ENCODE peak calls at places on chromosomes 2 and 18, in seven cellular contexts. P is amygdala; G is heart left ventricle; L is pons; V is mesenteric fat pad; Y is iris pigment epithelial cell; A is naive thymus-derived CD8-positive, alpha-beta T cell. O is an unnamed sample.
A peak's percentile ranks its signal among the peaks of the same experiment; 100 is the strongest.

GRCh38 chr18:69529151-69529550 is 128.5 kb downstream of the DOK6 start:
- DNase-seq in L (no peak), P (no peak), Y (no peak), A (no peak), V (no peak), G (no peak), O (no peak)

GRCh38 chr2:64454316-64455030 is 511 bp downstream of the LGALSL start:
- DNase-seq in Y (peak; percentile 59), V (peak; percentile 92), P (peak; percentile 27), A (peak; percentile 54), G (peak; percentile 75), L (peak; percentile 39), O (peak; percentile 59)

GRCh38 chr2:15311201-15311882 is 249.8 kb downstream of the NBAS start:
- DNase-seq in P (no peak), V (no peak), Y (peak; percentile 57), A (no peak), L (no peak), G (no peak), O (no peak)

GRCh38 chr2:4214444-4215295 is 511.3 kb downstream of the DCDC2C start:
- DNase-seq in V (no peak), A (no peak), L (no peak), G (no peak), P (no peak), Y (no peak), O (no peak)

GRCh38 chr18:28112056-28112470 is 64.9 kb downstream of the CDH2 start:
- DNase-seq in L (no peak), Y (peak; percentile 89), A (no peak), P (no peak), G (no peak), V (no peak), O (no peak)

GRCh38 chr2:187453078-187453641 is 5.1 kb upstream of the CALCRL start:
- DNase-seq in L (peak; percentile 57), G (no peak), Y (peak; percentile 21), P (no peak), A (peak; percentile 12), V (no peak), O (no peak)

GRCh38 chr2:201349601-201350000 is 7.5 kb downstream of the FLACC1 start:
- DNase-seq in G (no peak), Y (no peak), L (no peak), P (no peak), V (no peak), A (no peak), O (no peak)

GRCh38 chr2:40511661-40512213 is 59.8 kb upstream of the SLC8A1 start:
- DNase-seq in P (no peak), G (no peak), L (peak; percentile 26), V (no peak), Y (peak; percentile 89), A (no peak), O (no peak)

GRCh38 chr18:1708006-1708405 is 803.3 kb downstream of the ADCYAP1 start:
- DNase-seq in Y (peak; percentile 1), V (no peak), L (peak; percentile 12), G (no peak), P (no peak), A (no peak), O (no peak)

GRCh38 chr18:8930990-8931648 is 171.4 kb upstream of the NDUFV2 start:
- DNase-seq in Y (peak; percentile 43), V (no peak), L (no peak), G (no peak), A (no peak), P (no peak), O (no peak)

GRCh38 chr2:112690853-112691390 is 29.9 kb upstream of the NT5DC4 start:
- DNase-seq in L (peak; percentile 79), P (no peak), Y (peak; percentile 76), A (peak; percentile 69), G (no peak), V (peak; percentile 82), O (peak; percentile 50)

GRCh38 chr2:135849087-135849486 is 12.1 kb upstream of the LCT start:
- DNase-seq in G (no peak), P (no peak), L (no peak), V (no peak), Y (no peak), A (no peak), O (no peak)

GRCh38 chr2:25381502-25381901 is 39.8 kb upstream of the DNMT3A start:
- DNase-seq in G (no peak), V (peak; percentile 49), P (no peak), A (no peak), L (no peak), Y (no peak), O (no peak)

GRCh38 chr18:74139888-74140287 is 7.7 kb downstream of the FBXO15 start:
- DNase-seq in P (no peak), V (no peak), Y (peak; percentile 67), L (no peak), A (no peak), G (no peak), O (no peak)

GRCh38 chr2:218383892-218384519 is 1.9 kb downstream of the SLC11A1 start:
- DNase-seq in G (peak; percentile 53), L (no peak), V (no peak), A (no peak), P (no peak), Y (no peak), O (no peak)

GRCh38 chr2:110655701-110656100 is 22.2 kb downstream of the BUB1 start:
- DNase-seq in A (no peak), V (no peak), G (no peak), L (no peak), P (no peak), Y (peak; percentile 67), O (no peak)

GRCh38 chr18:21741511-21742322 is 1.1 kb downstream of the MIB1 start:
- DNase-seq in P (no peak), V (no peak), A (peak; percentile 2), L (peak; percentile 15), Y (peak; percentile 11), G (peak; percentile 74), O (peak; percentile 22)

GRCh38 chr2:205686231-205687017 is 4.1 kb downstream of the NRP2 start:
- DNase-seq in V (no peak), L (no peak), A (no peak), P (no peak), G (no peak), Y (no peak), O (no peak)

GRCh38 chr2:236309669-236310029 is 45.4 kb upstream of the ASB18 start:
- DNase-seq in L (peak; percentile 30), P (no peak), Y (peak; percentile 11), V (no peak), G (no peak), A (no peak), O (no peak)

GRCh38 chr2:176079851-176080539 is 3.8 kb downstream of the EVX2 start:
- DNase-seq in G (peak; percentile 68), P (no peak), Y (peak; percentile 14), L (no peak), V (no peak), A (no peak), O (no peak)

GRCh38 chr2:229980440-229981184 is 58.3 kb downstream of the FBXO36 start:
- DNase-seq in Y (peak; percentile 84), G (no peak), A (no peak), V (no peak), L (peak; percentile 24), P (peak; percentile 9), O (peak; percentile 56)

GRCh38 chr2:219286436-219287115 is 7.4 kb downstream of the DNAJB2 start:
- DNase-seq in L (peak; percentile 70), Y (no peak), A (no peak), P (no peak), G (no peak), V (no peak), O (no peak)

GRCh38 chr2:215441560-215442391 is 5.9 kb upstream of the FN1 start:
- DNase-seq in Y (peak; percentile 23), V (no peak), A (no peak), G (no peak), L (no peak), P (no peak), O (no peak)

GRCh38 chr18:36427831-36428230 is 130.3 kb downstream of the FHOD3 start:
- DNase-seq in L (no peak), Y (no peak), P (no peak), A (no peak), V (no peak), G (no peak), O (no peak)

GRCh38 chr2:62284980-62285379 is 89.1 kb downstream of the B3GNT2 start:
- DNase-seq in P (no peak), A (no peak), G (no peak), L (no peak), Y (no peak), V (no peak), O (no peak)

GRCh38 chr2:235343869-235344268 is 150.0 kb upstream of the AGAP1 start:
- DNase-seq in A (no peak), G (no peak), Y (peak; percentile 29), P (no peak), V (no peak), L (no peak), O (no peak)

GRCh38 chr2:68742638-68743037 is 8.0 kb downstream of the ARHGAP25 start:
- DNase-seq in L (peak; percentile 58), G (no peak), A (no peak), V (no peak), Y (no peak), P (no peak), O (no peak)

GRCh38 chr18:6546229-6546628 is 131.5 kb upstream of the L3MBTL4 start:
- DNase-seq in V (no peak), A (no peak), P (no peak), Y (no peak), L (no peak), G (no peak), O (no peak)